ENCODE peak calls at places on chromosomes 1 and 21, in four cellular contexts. F is NCI-H2171 treated with DMSO at 0.1 percent for 48 hours; H is activated naive CD8-positive, alpha-beta T cell treated with anti-CD3 and anti-CD28 coated beads, Interleukin-2, amount 50 U/mL, for 24 hours; M is NCI-H460. L is an unnamed sample.

GRCh38 chr1:192485692-192486436 is 89.7 kb upstream of the RGS1 start:
- DNase-seq in H (no peak), M (peak; percentile 48), F (no peak), L (no peak)

GRCh38 chr1:101235696-101236545 is 898 bp upstream of the S1PR1 start:
- DNase-seq in F (peak; percentile 31), H (peak; percentile 70), M (no peak), L (peak; percentile 86)

GRCh38 chr1:66925944-66926343 is 1.2 kb downstream of the MIER1 start:
- DNase-seq in M (no peak), H (no peak), F (peak; percentile 23), L (no peak)

GRCh38 chr1:213135572-213135971 is 84.5 kb downstream of the RPS6KC1 start:
- DNase-seq in H (no peak), M (no peak), F (no peak), L (no peak)

GRCh38 chr1:29506678-29507225 is 270.4 kb downstream of the PTPRU start:
- DNase-seq in M (no peak), F (peak; percentile 74), H (no peak), L (peak; percentile 26)

GRCh38 chr1:33374336-33375105 is 53.6 kb upstream of the A3GALT2 start:
- DNase-seq in M (no peak), F (peak; percentile 67), H (no peak), L (no peak)

GRCh38 chr1:94819584-94819944 is 593 bp upstream of the SLC44A3 start:
- DNase-seq in H (no peak), M (no peak), F (peak; percentile 38), L (no peak)

GRCh38 chr1:205676597-205676996 is 3.7 kb downstream of the SLC45A3 start:
- DNase-seq in M (no peak), F (no peak), H (no peak), L (no peak)

GRCh38 chr1:8666394-8667167 is 150.9 kb downstream of the RERE start:
- DNase-seq in M (no peak), H (no peak), F (no peak), L (no peak)

GRCh38 chr1:226609836-226610455 is 61.4 kb downstream of the STUM start:
- DNase-seq in H (no peak), M (no peak), F (peak; percentile 78), L (no peak)

GRCh38 chr1:200380589-200381021 is 29.2 kb downstream of the ZNF281 start:
- DNase-seq in H (no peak), M (no peak), F (no peak), L (no peak)

GRCh38 chr1:89942825-89943658 is 51.9 kb upstream of the ZNF326 start:
- DNase-seq in F (no peak), H (no peak), M (peak; percentile 92), L (no peak)

GRCh38 chr1:19661721-19662228 is 2.9 kb upstream of the HTR6 start:
- DNase-seq in M (no peak), F (peak; percentile 51), H (no peak), L (peak; percentile 66)

GRCh38 chr1:61446531-61446991 is 278.4 kb downstream of the TM2D1 start:
- DNase-seq in H (no peak), F (peak; percentile 69), M (no peak), L (no peak)

GRCh38 chr1:109846148-109846547 is 64.5 kb upstream of the CSF1 start:
- DNase-seq in F (no peak), H (no peak), M (no peak), L (no peak)

GRCh38 chr1:172885411-172885810 is 165.3 kb downstream of the TNFSF18 start:
- DNase-seq in F (no peak), M (no peak), H (no peak), L (no peak)

GRCh38 chr1:16120411-16120810 is 35.5 kb downstream of the EPHA2 start:
- DNase-seq in M (no peak), H (no peak), F (no peak), L (no peak)

GRCh38 chr21:41321908-41322495 is 5.4 kb downstream of the FAM3B start:
- DNase-seq in F (no peak), H (no peak), M (no peak), L (no peak)

GRCh38 chr1:184000321-184000720 is 37.2 kb downstream of the COLGALT2 start:
- DNase-seq in M (no peak), H (no peak), F (no peak), L (no peak)

GRCh38 chr1:162696286-162696862 is 64.1 kb downstream of the DDR2 start:
- DNase-seq in F (peak; percentile 98), M (peak; percentile 63), H (no peak), L (no peak)

GRCh38 chr1:20358761-20359263 is 68.1 kb downstream of the VWA5B1 start:
- DNase-seq in M (no peak), F (peak; percentile 79), H (no peak), L (no peak)

GRCh38 chr21:42407476-42407875 is 3.8 kb downstream of the UBASH3A start:
- DNase-seq in M (no peak), F (no peak), H (no peak), L (no peak)

GRCh38 chr1:152029144-152029936 is 7.5 kb downstream of the S100A11 start:
- DNase-seq in H (peak; percentile 22), M (peak; percentile 54), F (no peak), L (no peak)

GRCh38 chr21:34722684-34723300 is 54.0 kb downstream of the CLIC6 start:
- DNase-seq in H (peak; percentile 50), M (no peak), F (no peak), L (peak; percentile 70)